ENCODE peak calls at places on chromosomes 7 and 10, in eight cellular contexts. One of them, this sample, is unnamed. For H3K4me1 and H3K36me3, the result is how much of the 10 kb centered on the place peaks cover.

GRCh38 chr7:151624246-151624928 is 104.7 kb upstream of the RHEB start:
- DNase-seq in sigmoid colon: no peak
- DNase-seq in prostate gland: no peak
- DNase-seq in PC-3: no peak
- DNase-seq in heart right ventricle: no peak
- DNase-seq in colonic mucosa: no peak
- DNase-seq in tibial nerve: no peak
- DNase-seq in breast epithelium: no peak
- DNase-seq in this sample: no peak

GRCh38 chr7:85396676-85397075 is 209.8 kb upstream of the SEMA3D start:
- DNase-seq in sigmoid colon: no peak
- DNase-seq in prostate gland: no peak
- DNase-seq in PC-3: no peak
- DNase-seq in heart right ventricle: no peak
- DNase-seq in colonic mucosa: no peak
- DNase-seq in tibial nerve: no peak
- DNase-seq in breast epithelium: no peak
- DNase-seq in this sample: no peak

GRCh38 chr7:5231116-5231515 is 41.1 kb downstream of the WIPI2 start:
- DNase-seq in sigmoid colon: no peak
- DNase-seq in prostate gland: no peak
- DNase-seq in PC-3: no peak
- DNase-seq in heart right ventricle: no peak
- DNase-seq in colonic mucosa: no peak
- DNase-seq in tibial nerve: no peak
- DNase-seq in breast epithelium: no peak
- DNase-seq in this sample: no peak

GRCh38 chr7:11950281-11950680 is 118.3 kb upstream of the THSD7A start:
- DNase-seq in sigmoid colon: no peak
- DNase-seq in prostate gland: no peak
- DNase-seq in PC-3: no peak
- DNase-seq in heart right ventricle: no peak
- DNase-seq in colonic mucosa: no peak
- DNase-seq in tibial nerve: no peak
- DNase-seq in breast epithelium: no peak
- DNase-seq in this sample: no peak

GRCh38 chr10:112952282-112952991 is 2.4 kb downstream of the TCF7L2 start:
- DNase-seq in sigmoid colon: peak
- DNase-seq in prostate gland: no peak
- DNase-seq in PC-3: no peak
- DNase-seq in heart right ventricle: peak
- DNase-seq in colonic mucosa: no peak
- DNase-seq in tibial nerve: no peak
- DNase-seq in breast epithelium: no peak
- DNase-seq in this sample: peak

GRCh38 chr7:36473454-36474282 is 84.0 kb downstream of the ANLN start:
- DNase-seq in sigmoid colon: no peak
- DNase-seq in prostate gland: no peak
- DNase-seq in PC-3: peak
- DNase-seq in heart right ventricle: peak
- DNase-seq in colonic mucosa: peak
- DNase-seq in tibial nerve: no peak
- DNase-seq in breast epithelium: no peak
- DNase-seq in this sample: peak

GRCh38 chr10:85643839-85644525 is 722.6 kb downstream of the GRID1 start:
- DNase-seq in sigmoid colon: no peak
- DNase-seq in prostate gland: no peak
- DNase-seq in PC-3: peak
- DNase-seq in heart right ventricle: no peak
- DNase-seq in colonic mucosa: peak
- DNase-seq in tibial nerve: no peak
- DNase-seq in breast epithelium: no peak
- DNase-seq in this sample: no peak

GRCh38 chr10:84288151-84288550 is 40.2 kb upstream of the CCSER2 start:
- DNase-seq in sigmoid colon: no peak
- DNase-seq in prostate gland: no peak
- DNase-seq in PC-3: no peak
- DNase-seq in heart right ventricle: no peak
- DNase-seq in colonic mucosa: no peak
- DNase-seq in tibial nerve: no peak
- DNase-seq in breast epithelium: no peak
- DNase-seq in this sample: peak

GRCh38 chr7:88141025-88141424 is 78.8 kb downstream of the SRI start:
- DNase-seq in sigmoid colon: no peak
- DNase-seq in prostate gland: peak
- DNase-seq in PC-3: peak
- DNase-seq in heart right ventricle: no peak
- DNase-seq in colonic mucosa: no peak
- DNase-seq in tibial nerve: no peak
- DNase-seq in breast epithelium: no peak
- DNase-seq in this sample: peak

GRCh38 chr7:93147358-93147757 is 827 bp downstream of the SAMD9L start:
- DNase-seq in sigmoid colon: peak
- DNase-seq in prostate gland: peak
- DNase-seq in PC-3: peak
- DNase-seq in heart right ventricle: no peak
- DNase-seq in colonic mucosa: peak
- DNase-seq in tibial nerve: no peak
- DNase-seq in breast epithelium: no peak
- DNase-seq in this sample: no peak

GRCh38 chr10:21496285-21497176 is 29.0 kb downstream of the SKIDA1 start:
- DNase-seq in sigmoid colon: peak
- DNase-seq in prostate gland: peak
- DNase-seq in PC-3: peak
- DNase-seq in heart right ventricle: peak
- DNase-seq in colonic mucosa: peak
- DNase-seq in tibial nerve: no peak
- DNase-seq in breast epithelium: no peak
- DNase-seq in this sample: peak

GRCh38 chr10:97153276-97153850 is 32.4 kb downstream of the SLIT1 start:
- DNase-seq in sigmoid colon: no peak
- DNase-seq in prostate gland: no peak
- DNase-seq in PC-3: no peak
- DNase-seq in heart right ventricle: no peak
- DNase-seq in colonic mucosa: no peak
- DNase-seq in tibial nerve: no peak
- DNase-seq in breast epithelium: no peak
- DNase-seq in this sample: no peak

GRCh38 chr10:18618995-18619394 is 32.4 kb downstream of the NSUN6 start:
- DNase-seq in sigmoid colon: no peak
- DNase-seq in prostate gland: peak
- DNase-seq in PC-3: no peak
- DNase-seq in heart right ventricle: no peak
- DNase-seq in colonic mucosa: no peak
- DNase-seq in tibial nerve: no peak
- DNase-seq in breast epithelium: no peak
- DNase-seq in this sample: no peak

GRCh38 chr7:133742709-133743538 is 384.2 kb upstream of the LRGUK start:
- DNase-seq in sigmoid colon: no peak
- DNase-seq in prostate gland: no peak
- DNase-seq in PC-3: peak
- DNase-seq in heart right ventricle: no peak
- DNase-seq in colonic mucosa: no peak
- DNase-seq in tibial nerve: no peak
- DNase-seq in breast epithelium: no peak
- DNase-seq in this sample: no peak

GRCh38 chr10:60853107-60853506 is 74.8 kb downstream of the CDK1 start:
- DNase-seq in sigmoid colon: no peak
- DNase-seq in prostate gland: no peak
- DNase-seq in PC-3: no peak
- DNase-seq in heart right ventricle: no peak
- DNase-seq in colonic mucosa: no peak
- DNase-seq in tibial nerve: no peak
- DNase-seq in breast epithelium: no peak
- DNase-seq in this sample: no peak

GRCh38 chr7:87330316-87330715 is 15.1 kb upstream of the CROT start:
- DNase-seq in sigmoid colon: no peak
- DNase-seq in prostate gland: no peak
- DNase-seq in PC-3: peak
- DNase-seq in heart right ventricle: no peak
- DNase-seq in colonic mucosa: no peak
- DNase-seq in tibial nerve: no peak
- DNase-seq in breast epithelium: no peak
- DNase-seq in this sample: no peak

DNA sequence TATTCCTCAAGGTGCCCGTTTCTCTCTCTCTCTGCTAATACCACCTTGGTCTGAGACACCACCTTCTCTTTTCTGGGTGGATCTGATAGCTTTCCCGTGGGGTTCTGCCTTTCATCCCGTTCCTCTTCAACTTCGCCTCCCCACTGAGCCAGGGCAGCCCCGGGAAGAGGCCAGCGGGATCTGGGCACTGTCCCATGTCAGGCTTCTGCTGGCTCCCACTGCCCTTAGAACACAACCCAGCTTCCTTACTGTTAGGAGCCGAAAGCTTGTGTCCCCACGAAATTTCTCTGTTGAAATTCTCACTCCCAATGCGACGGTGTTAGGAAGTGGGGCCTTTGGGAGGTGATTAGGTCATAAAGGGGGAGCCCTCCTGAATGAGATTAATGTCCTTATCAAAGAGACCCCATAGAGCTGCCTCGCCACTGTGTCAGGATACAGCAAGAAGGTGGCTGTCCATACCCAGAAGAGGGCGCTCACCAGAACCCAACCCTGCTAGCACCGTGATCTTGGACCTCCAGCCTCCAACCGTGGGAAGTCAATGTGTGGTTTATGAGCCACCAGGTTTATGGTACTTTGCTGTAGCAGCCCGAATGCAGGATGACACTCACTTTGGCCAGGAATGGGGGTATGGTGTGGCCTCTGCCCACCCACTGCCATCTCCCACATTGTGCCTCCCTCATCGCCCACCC is 79.2 kb downstream of the CAMK1D start:
- DNase-seq in sigmoid colon: no peak
- DNase-seq in prostate gland: no peak
- DNase-seq in PC-3: no peak
- DNase-seq in heart right ventricle: no peak
- DNase-seq in colonic mucosa: no peak
- DNase-seq in tibial nerve: no peak
- DNase-seq in breast epithelium: no peak
- DNase-seq in this sample: no peak
- TF ChIP-seq CTCF in sigmoid colon: no peak
- TF ChIP-seq CTCF in prostate gland: no peak
- TF ChIP-seq CTCF in PC-3: no peak
- TF ChIP-seq CTCF in heart right ventricle: no peak
- TF ChIP-seq CTCF in colonic mucosa: no peak
- TF ChIP-seq CTCF in tibial nerve: no peak
- TF ChIP-seq CTCF in breast epithelium: no peak
- TF ChIP-seq CTCF in this sample: no peak

GRCh38 chr10:102247724-102248123 is 2.4 kb downstream of the GBF1 start:
- DNase-seq in sigmoid colon: no peak
- DNase-seq in prostate gland: peak
- DNase-seq in PC-3: no peak
- DNase-seq in heart right ventricle: no peak
- DNase-seq in colonic mucosa: no peak
- DNase-seq in tibial nerve: no peak
- DNase-seq in breast epithelium: no peak
- DNase-seq in this sample: no peak

GRCh38 chr10:102246261-102246660 is 929 bp downstream of the GBF1 start:
- DNase-seq in sigmoid colon: no peak
- DNase-seq in prostate gland: no peak
- DNase-seq in PC-3: no peak
- DNase-seq in heart right ventricle: no peak
- DNase-seq in colonic mucosa: peak
- DNase-seq in tibial nerve: no peak
- DNase-seq in breast epithelium: no peak
- DNase-seq in this sample: no peak

GRCh38 chr10:102243304-102243703 is 2.0 kb upstream of the PITX3 start:
- DNase-seq in sigmoid colon: no peak
- DNase-seq in prostate gland: no peak
- DNase-seq in PC-3: peak
- DNase-seq in heart right ventricle: no peak
- DNase-seq in colonic mucosa: no peak
- DNase-seq in tibial nerve: no peak
- DNase-seq in breast epithelium: no peak
- DNase-seq in this sample: no peak

GRCh38 chr10:102245932-102246251 is 560 bp downstream of the GBF1 start:
- DNase-seq in sigmoid colon: no peak
- DNase-seq in prostate gland: no peak
- DNase-seq in PC-3: no peak
- DNase-seq in heart right ventricle: no peak
- DNase-seq in colonic mucosa: no peak
- DNase-seq in tibial nerve: no peak
- DNase-seq in breast epithelium: no peak
- DNase-seq in this sample: no peak

GRCh38 chr10:102245101-102245931 is at the start of gene GBF1:
- DNase-seq in sigmoid colon: peak
- DNase-seq in prostate gland: peak
- DNase-seq in PC-3: peak
- DNase-seq in heart right ventricle: peak
- DNase-seq in colonic mucosa: peak
- DNase-seq in tibial nerve: peak
- DNase-seq in breast epithelium: peak
- DNase-seq in this sample: peak
- H3K4me1 ChIP-seq in sigmoid colon: half or more
- H3K4me1 ChIP-seq in prostate gland: under half
- H3K4me1 ChIP-seq in PC-3: under half
- H3K4me1 ChIP-seq in heart right ventricle: under half
- H3K4me1 ChIP-seq in colonic mucosa: under half
- H3K4me1 ChIP-seq in tibial nerve: under half
- H3K4me1 ChIP-seq in breast epithelium: under half
- H3K4me1 ChIP-seq in this sample: half or more

GRCh38 chr10:6516877-6517276 is 63.2 kb downstream of the PRKCQ start:
- DNase-seq in sigmoid colon: no peak
- DNase-seq in prostate gland: no peak
- DNase-seq in PC-3: no peak
- DNase-seq in heart right ventricle: no peak
- DNase-seq in colonic mucosa: no peak
- DNase-seq in tibial nerve: no peak
- DNase-seq in breast epithelium: no peak
- DNase-seq in this sample: no peak

GRCh38 chr10:6514180-6514579 is 65.9 kb downstream of the PRKCQ start:
- DNase-seq in sigmoid colon: no peak
- DNase-seq in prostate gland: no peak
- DNase-seq in PC-3: no peak
- DNase-seq in heart right ventricle: no peak
- DNase-seq in colonic mucosa: no peak
- DNase-seq in tibial nerve: no peak
- DNase-seq in breast epithelium: no peak
- DNase-seq in this sample: no peak

GRCh38 chr10:6516277-6516676 is 63.8 kb downstream of the PRKCQ start:
- DNase-seq in sigmoid colon: no peak
- DNase-seq in prostate gland: no peak
- DNase-seq in PC-3: no peak
- DNase-seq in heart right ventricle: no peak
- DNase-seq in colonic mucosa: no peak
- DNase-seq in tibial nerve: no peak
- DNase-seq in breast epithelium: no peak
- DNase-seq in this sample: no peak

GRCh38 chr10:6513509-6513908 is 66.6 kb downstream of the PRKCQ start:
- DNase-seq in sigmoid colon: no peak
- DNase-seq in prostate gland: no peak
- DNase-seq in PC-3: no peak
- DNase-seq in heart right ventricle: no peak
- DNase-seq in colonic mucosa: no peak
- DNase-seq in tibial nerve: no peak
- DNase-seq in breast epithelium: no peak
- DNase-seq in this sample: no peak

GRCh38 chr10:6514844-6515780 is 65.0 kb downstream of the PRKCQ start:
- DNase-seq in sigmoid colon: no peak
- DNase-seq in prostate gland: no peak
- DNase-seq in PC-3: no peak
- DNase-seq in heart right ventricle: no peak
- DNase-seq in colonic mucosa: no peak
- DNase-seq in tibial nerve: no peak
- DNase-seq in breast epithelium: no peak
- DNase-seq in this sample: no peak
- H3K36me3 ChIP-seq in sigmoid colon: under half
- H3K36me3 ChIP-seq in prostate gland: under half
- H3K36me3 ChIP-seq in PC-3: under half
- H3K36me3 ChIP-seq in heart right ventricle: under half
- H3K36me3 ChIP-seq in colonic mucosa: under half
- H3K36me3 ChIP-seq in tibial nerve: under half
- H3K36me3 ChIP-seq in breast epithelium: under half
- H3K36me3 ChIP-seq in this sample: under half

GRCh38 chr7:105532709-105533460 is 884 bp downstream of the RINT1 start:
- DNase-seq in sigmoid colon: no peak
- DNase-seq in prostate gland: no peak
- DNase-seq in PC-3: peak
- DNase-seq in heart right ventricle: no peak
- DNase-seq in colonic mucosa: no peak
- DNase-seq in tibial nerve: no peak
- DNase-seq in breast epithelium: no peak
- DNase-seq in this sample: no peak
- TF ChIP-seq CTCF in sigmoid colon: no peak
- TF ChIP-seq CTCF in prostate gland: no peak
- TF ChIP-seq CTCF in PC-3: no peak
- TF ChIP-seq CTCF in heart right ventricle: no peak
- TF ChIP-seq CTCF in colonic mucosa: no peak
- TF ChIP-seq CTCF in tibial nerve: no peak
- TF ChIP-seq CTCF in breast epithelium: no peak
- TF ChIP-seq CTCF in this sample: no peak

This sample was measured in body of pancreas.